ENCODE peak calls at places on chromosomes 1 and 21, in seven cellular contexts. L is uterus, P is H7, O is brain microvascular endothelial cell, Q is GM12865, F is colonic mucosa, E is sigmoid colon. B is an unnamed sample.

GRCh38 chr1:27403065-27403726 is 10.8 kb downstream of the GPR3 start:
- DNase-seq in L (peak), P (peak), O (no peak), Q (no peak), F (peak), E (peak), B (peak)

GRCh38 chr1:158039380-158039779 is 45.9 kb downstream of the KIRREL1 start:
- DNase-seq in L (no peak), P (no peak), O (peak), Q (no peak), F (no peak), E (no peak), B (no peak)

GRCh38 chr1:7526867-7527732 is 244.0 kb upstream of the VAMP3 start:
- DNase-seq in L (no peak), P (no peak), O (peak), Q (no peak), F (no peak), E (no peak), B (peak)

GRCh38 chr21:41832230-41833137 is 46.7 kb downstream of the PRDM15 start:
- DNase-seq in L (no peak), P (peak), O (no peak), Q (no peak), F (no peak), E (no peak), B (no peak)

GRCh38 chr1:206955476-206956312 is 9.4 kb upstream of the PIGR start:
- DNase-seq in L (no peak), P (no peak), O (no peak), Q (peak), F (peak), E (no peak), B (no peak)

GRCh38 chr1:2533356-2533755 is 3.3 kb upstream of the HES5 start:
- DNase-seq in L (no peak), P (no peak), O (no peak), Q (no peak), F (no peak), E (no peak), B (no peak)

GRCh38 chr1:244214009-244214967 is 163.2 kb downstream of the ZBTB18 start:
- DNase-seq in L (peak), P (peak), O (peak), Q (no peak), F (no peak), E (peak), B (peak)

GRCh38 chr21:28235169-28235892 is 757.3 kb downstream of the LTN1 start:
- DNase-seq in L (no peak), P (no peak), O (no peak), Q (peak), F (no peak), E (peak), B (no peak)

GRCh38 chr1:207389728-207390464 is 64.2 kb upstream of the CR2 start:
- DNase-seq in L (no peak), P (no peak), O (peak), Q (no peak), F (no peak), E (no peak), B (no peak)

GRCh38 chr1:19644422-19644760 is 280 bp downstream of the NBL1 start:
- DNase-seq in L (no peak), P (peak), O (no peak), Q (no peak), F (no peak), E (no peak), B (no peak)

GRCh38 chr1:19644761-19645543 is 841 bp downstream of the NBL1 start:
- DNase-seq in L (no peak), P (peak), O (no peak), Q (peak), F (peak), E (no peak), B (peak)

GRCh38 chr1:19646771-19647319 is 2.7 kb downstream of the NBL1 start:
- DNase-seq in L (no peak), P (no peak), O (no peak), Q (no peak), F (no peak), E (no peak), B (no peak)

GRCh38 chr1:19646366-19646765 is 2.3 kb downstream of the NBL1 start:
- DNase-seq in L (no peak), P (peak), O (no peak), Q (peak), F (peak), E (no peak), B (no peak)

DNA sequence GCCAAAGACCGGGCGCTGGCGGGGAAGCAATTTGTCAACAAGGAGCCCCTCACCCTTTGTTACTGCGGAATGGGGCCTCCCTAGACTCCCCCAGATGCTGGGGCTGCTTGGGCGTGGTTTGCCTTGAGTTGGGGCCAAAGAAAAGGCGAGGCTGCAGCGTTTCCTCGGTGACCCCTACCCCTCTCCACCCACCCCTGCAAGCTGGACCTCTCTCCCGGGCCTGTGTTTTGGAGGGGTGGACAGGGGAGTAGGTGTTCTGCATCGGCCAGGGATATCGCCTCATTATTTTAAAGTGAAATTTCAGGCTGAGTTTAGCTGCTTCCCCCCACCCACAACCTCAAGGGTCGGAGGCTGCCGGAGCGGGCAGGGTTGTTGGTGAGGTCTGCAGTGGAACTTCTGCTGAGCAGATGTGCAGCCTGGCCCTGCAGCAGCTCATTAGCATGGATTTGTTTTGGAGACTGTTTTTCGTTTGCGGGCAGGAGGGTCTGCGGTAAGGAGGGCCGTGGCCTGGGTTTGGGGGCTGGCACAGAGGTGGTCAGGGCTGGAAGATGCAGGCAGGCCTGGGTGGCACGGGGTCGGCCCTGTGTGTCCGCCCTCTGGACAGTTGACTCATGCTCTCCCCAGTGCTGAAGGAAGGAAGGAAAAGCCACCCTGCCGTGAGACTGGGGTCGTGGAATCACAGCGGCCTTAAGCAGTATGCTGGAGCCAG is 1.6 kb downstream of the NBL1 start:
- DNase-seq in L (no peak), P (peak), O (no peak), Q (no peak), F (peak), E (no peak), B (no peak)
- H3K4me3 ChIP-seq in L (peak), P (peak), O (peak), Q (no peak), F (peak), E (peak), B (peak)

GRCh38 chr1:108557311-108557710 is 2.6 kb upstream of the EEIG2 start:
- DNase-seq in L (no peak), P (no peak), O (no peak), Q (peak), F (no peak), E (no peak), B (no peak)
- H3K4me3 ChIP-seq in L (no peak), P (no peak), O (no peak), Q (no peak), F (no peak), E (no peak), B (no peak)

GRCh38 chr1:64242895-64243756 is 39.7 kb downstream of the UBE2U start:
- DNase-seq in L (no peak), P (no peak), O (peak), Q (peak), F (no peak), E (no peak), B (no peak)
- H3K4me3 ChIP-seq in L (no peak), P (no peak), O (no peak), Q (no peak), F (no peak), E (no peak), B (no peak)

DNA sequence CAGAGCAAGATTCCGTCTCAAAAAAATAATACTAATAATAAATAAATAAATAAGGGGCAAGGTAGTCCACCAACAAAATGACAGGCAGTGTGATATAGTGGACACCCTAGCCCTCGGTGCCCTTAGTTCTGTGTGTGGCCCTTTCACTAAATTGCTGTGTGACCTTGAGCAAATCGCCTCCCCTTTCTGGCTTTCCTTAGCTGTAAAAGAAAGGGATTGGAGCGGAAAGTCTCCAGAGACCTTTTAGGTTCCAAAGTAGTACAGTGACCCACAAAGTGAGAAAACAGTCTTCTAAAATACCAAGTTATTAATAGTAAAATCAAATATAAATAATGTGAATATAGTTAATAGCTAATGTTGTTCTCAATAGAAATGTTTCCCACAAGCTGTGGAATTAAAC is 7.6 kb downstream of the LMNA start:
- DNase-seq in L (no peak), P (no peak), O (no peak), Q (no peak), F (no peak), E (no peak), B (no peak)
- H3K4me3 ChIP-seq in L (peak), P (no peak), O (no peak), Q (no peak), F (peak), E (peak), B (peak)